ENCODE peak calls at places on chromosomes 2 and 18, in six cellular contexts. U, Z, N, F, E and S are unnamed samples.

GRCh38 chr2:12928197-12928596 is 211.5 kb downstream of the TRIB2 start:
- DNase-seq in F (no peak), U (peak; percentile 84), Z (peak; percentile 88), E (no peak), N (peak; percentile 79), S (no peak)

GRCh38 chr2:173432049-173432754 is 77.5 kb downstream of the CDCA7 start:
- DNase-seq in U (peak; percentile 27), Z (peak; percentile 42), F (no peak), N (no peak), E (no peak), S (no peak)

GRCh38 chr2:53620961-53621360 is 146.6 kb upstream of the CHAC2 start:
- DNase-seq in Z (no peak), F (no peak), N (no peak), U (no peak), E (no peak), S (no peak)

GRCh38 chr18:44856157-44856556 is 175.5 kb downstream of the SETBP1 start:
- DNase-seq in E (no peak), U (no peak), Z (peak; percentile 65), F (no peak), N (no peak), S (no peak)

GRCh38 chr2:143623270-143623669 is 494.1 kb downstream of the ARHGAP15 start:
- DNase-seq in Z (no peak), F (no peak), E (no peak), U (no peak), N (no peak), S (no peak)

GRCh38 chr18:21105936-21106335 is 5.7 kb downstream of the ROCK1 start:
- DNase-seq in N (no peak), Z (no peak), E (no peak), F (no peak), U (no peak), S (no peak)

GRCh38 chr2:126889501-126890135 is 9.1 kb upstream of the TEX51 start:
- DNase-seq in F (no peak), N (no peak), U (no peak), E (no peak), Z (no peak), S (no peak)

GRCh38 chr2:128808462-128809255 is 490.0 kb upstream of the HS6ST1 start:
- DNase-seq in F (no peak), Z (peak; percentile 42), E (peak; percentile 50), N (peak; percentile 90), U (peak; percentile 38), S (no peak)

GRCh38 chr2:59458862-59459261 is 1094.6 kb downstream of the BCL11A start:
- DNase-seq in F (peak; percentile 34), E (no peak), Z (no peak), U (no peak), N (no peak), S (no peak)

GRCh38 chr2:176174382-176174834 is 14.1 kb upstream of the HOXD1 start:
- DNase-seq in N (no peak), E (no peak), U (peak; percentile 74), Z (no peak), F (peak; percentile 55), S (peak; percentile 96)

GRCh38 chr18:52343138-52343537 is 3.1 kb downstream of the DCC start:
- DNase-seq in N (no peak), Z (no peak), U (peak; percentile 2), F (peak; percentile 71), E (no peak), S (no peak)

GRCh38 chr18:52343731-52344340 is 3.8 kb downstream of the DCC start:
- DNase-seq in U (no peak), N (no peak), F (no peak), E (no peak), Z (no peak), S (no peak)

GRCh38 chr18:52341617-52342381 is 1.8 kb downstream of the DCC start:
- DNase-seq in N (peak; percentile 17), U (peak; percentile 14), F (peak; percentile 73), Z (no peak), E (no peak), S (no peak)

GRCh38 chr18:52339891-52340371 is at the start of gene DCC:
- DNase-seq in F (peak; percentile 87), N (peak; percentile 53), U (peak; percentile 61), Z (no peak), E (no peak), S (no peak)

GRCh38 chr18:52340466-52341378 is 725 bp downstream of the DCC start:
- DNase-seq in U (peak; percentile 1), N (peak; percentile 19), F (peak; percentile 16), E (no peak), Z (no peak), S (no peak)
- TF ChIP-seq EZH2 in U (no peak), N (peak; percentile 73), F (peak; percentile 77), E (no peak), Z (no peak), S (no peak)

DNA sequence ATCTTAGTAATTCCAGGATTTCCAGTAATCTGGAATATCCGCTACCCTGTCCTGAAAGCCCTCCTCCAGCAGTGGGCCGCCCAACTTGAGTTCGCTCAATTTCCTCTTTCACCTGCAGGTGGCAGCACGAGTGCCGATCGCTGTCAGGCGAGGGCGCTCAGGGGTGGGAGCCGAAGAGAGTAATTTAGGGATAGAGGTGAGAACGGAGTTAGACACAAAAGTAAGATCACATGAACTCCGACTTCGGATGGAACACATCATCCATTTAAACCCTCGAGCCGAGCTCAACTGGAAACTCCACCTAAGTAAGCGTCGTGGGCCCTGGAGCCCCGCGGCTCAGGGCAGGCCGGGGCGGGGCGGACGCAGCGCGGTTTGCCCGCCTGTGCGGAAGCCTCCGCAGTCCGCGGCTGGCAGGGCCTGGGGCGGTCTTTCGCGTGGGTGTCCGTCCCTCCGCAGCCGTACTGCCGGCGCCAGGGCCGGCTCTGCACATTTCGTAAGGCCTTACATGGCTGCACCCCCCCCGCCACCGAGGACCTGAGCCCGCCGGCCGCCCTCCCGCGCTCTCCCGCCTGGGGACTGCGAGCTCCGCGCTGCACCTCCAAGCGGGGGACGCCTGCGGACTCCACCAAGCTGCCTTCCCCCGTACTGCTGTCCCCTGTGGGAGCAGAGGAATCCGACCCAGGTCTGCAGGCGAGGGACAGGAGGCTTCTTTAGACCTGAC is 61.2 kb downstream of the SEMA4F start:
- DNase-seq in U (peak; percentile 64), E (peak; percentile 64), N (peak; percentile 78), Z (peak; percentile 77), F (peak; percentile 90), S (peak; percentile 26)
- TF ChIP-seq EZH2 in U (no peak), E (no peak), N (no peak), Z (no peak), F (peak; percentile 26), S (no peak)

GRCh38 chr2:116874021-116874420 is 940.5 kb upstream of the DDX18 start:
- DNase-seq in U (no peak), Z (no peak), E (no peak), F (peak; percentile 65), N (no peak), S (no peak)

GRCh38 chr2:116877274-116877673 is 937.2 kb upstream of the DDX18 start:
- DNase-seq in N (no peak), Z (no peak), E (no peak), F (no peak), U (no peak), S (no peak)

GRCh38 chr2:116879646-116880045 is 934.8 kb upstream of the DDX18 start:
- DNase-seq in U (no peak), Z (no peak), E (no peak), F (no peak), N (no peak), S (no peak)

DNA sequence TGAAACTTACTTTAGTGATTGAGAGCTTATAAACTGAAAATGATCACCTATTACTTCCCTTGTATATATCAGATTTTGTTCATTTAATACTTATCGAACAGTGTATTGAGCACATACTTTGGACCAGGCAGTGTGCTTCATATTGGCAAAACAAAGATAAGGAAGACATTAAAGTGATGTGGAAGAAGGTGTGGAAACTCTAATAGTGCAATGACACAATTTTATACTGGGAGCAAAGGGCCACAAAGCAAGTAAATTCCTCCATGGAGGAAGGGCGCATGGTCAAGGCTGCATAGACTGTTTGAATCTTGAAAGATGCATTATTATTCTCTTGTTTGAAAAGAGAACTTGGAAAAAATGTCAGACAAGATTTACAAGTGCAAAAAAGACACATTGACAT is 936.5 kb upstream of the DDX18 start:
- DNase-seq in F (no peak), Z (no peak), N (no peak), U (no peak), E (no peak), S (no peak)
- TF ChIP-seq EZH2 in F (no peak), Z (no peak), N (no peak), U (no peak), E (no peak), S (no peak)

DNA sequence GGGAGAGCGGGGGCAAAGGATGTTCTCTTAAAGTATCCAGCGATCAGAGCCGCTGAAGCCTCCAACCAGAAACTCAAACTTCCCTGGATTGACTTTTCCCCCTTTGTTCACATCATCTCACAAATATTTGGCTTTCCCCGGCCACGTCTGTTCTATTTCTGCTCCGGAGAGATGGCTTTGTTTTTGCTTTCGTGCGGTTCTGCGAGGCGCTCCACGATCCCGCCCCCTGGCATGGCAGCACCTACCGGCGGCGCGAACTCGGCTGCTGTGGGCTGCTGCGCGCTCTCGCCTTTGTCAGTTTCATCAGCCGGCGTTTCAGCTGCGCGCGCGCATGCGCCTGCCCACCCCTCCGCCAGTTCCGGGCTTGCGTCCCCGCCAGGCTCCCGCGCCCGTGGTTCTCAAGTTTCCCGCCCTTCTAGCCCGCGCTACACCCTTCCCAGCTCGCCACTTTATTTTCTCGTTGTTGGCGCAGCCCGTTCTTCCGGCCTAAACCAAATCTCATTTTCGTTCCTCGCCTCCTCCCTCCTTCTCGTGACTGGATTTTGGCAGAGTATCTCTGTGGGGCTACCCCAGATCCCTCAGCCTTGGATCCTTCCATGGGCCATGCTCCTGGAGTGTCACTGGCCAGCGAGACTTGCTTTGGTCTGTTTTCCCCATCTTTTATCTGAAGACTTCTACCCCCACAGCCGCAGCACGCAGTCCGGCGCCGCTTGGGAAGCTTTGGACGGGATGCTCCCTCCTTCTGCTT is 98.0 kb downstream of the INSIG2 start:
- DNase-seq in E (peak; percentile 63), N (peak; percentile 56), Z (peak; percentile 72), F (peak; percentile 91), U (peak; percentile 84), S (no peak)
- TF ChIP-seq EZH2 in E (no peak), N (no peak), Z (no peak), F (peak; percentile 55), U (no peak), S (no peak)